ENCODE peak calls at places on chromosomes 4 and X, in six cellular contexts. J is glutamatergic neuron, R is HTR-8/SVneo, Z is left ventricle myocardium superior, F is ovary, I is NCI-H2081 treated with DMSO at 0.1 percent for 48 hours. V is an unnamed sample.

GRCh38 chr4:126216611-126217010 is 901.9 kb downstream of the FAT4 start:
- DNase-seq in J (no peak), R (no peak), Z (no peak), F (no peak), I (no peak), V (no peak)

GRCh38 chr4:84441758-84442377 is 57.2 kb downstream of the NKX6-1 start:
- DNase-seq in J (no peak), R (no peak), Z (no peak), F (no peak), I (no peak), V (no peak)

GRCh38 chr4:37966044-37966443 is 5.8 kb downstream of the PTTG2 start:
- DNase-seq in J (no peak), R (no peak), Z (no peak), F (no peak), I (no peak), V (no peak)

GRCh38 chr4:4217123-4217522 is 9.6 kb downstream of the OTOP1 start:
- DNase-seq in J (no peak), R (no peak), Z (no peak), F (no peak), I (no peak), V (no peak)

GRCh38 chr4:26069218-26069617 is 155.2 kb downstream of the SMIM20 start:
- DNase-seq in J (no peak), R (no peak), Z (no peak), F (no peak), I (no peak), V (no peak)

GRCh38 chr4:162154862-162155540 is 8.8 kb downstream of the FSTL5 start:
- DNase-seq in J (no peak), R (no peak), Z (no peak), F (no peak), I (no peak), V (no peak)

GRCh38 chr4:189507060-189507459 is 433.6 kb upstream of the FRG1 start:
- DNase-seq in J (no peak), R (no peak), Z (no peak), F (no peak), I (no peak), V (no peak)

GRCh38 chr4:98326168-98326567 is 65.0 kb downstream of the RAP1GDS1 start:
- DNase-seq in J (no peak), R (no peak), Z (no peak), F (no peak), I (no peak), V (no peak)

GRCh38 chr4:71396382-71396781 is 57.6 kb downstream of the SLC4A4 start:
- DNase-seq in J (no peak), R (no peak), Z (no peak), F (no peak), I (no peak), V (no peak)

GRCh38 chrX:108584617-108585211 is 145.1 kb downstream of the COL4A5 start:
- DNase-seq in J (no peak), R (no peak), Z (no peak), F (no peak), I (peak), V (no peak)

GRCh38 chr4:7782783-7783182 is 156.9 kb downstream of the AFAP1 start:
- DNase-seq in J (no peak), R (no peak), Z (no peak), F (no peak), I (no peak), V (no peak)

GRCh38 chr4:98627883-98628282 is 30.5 kb downstream of the TSPAN5 start:
- DNase-seq in J (no peak), R (no peak), Z (no peak), F (no peak), I (no peak), V (no peak)

GRCh38 chr4:76518241-76518640 is 83.2 kb downstream of the SHROOM3 start:
- DNase-seq in J (no peak), R (no peak), Z (no peak), F (no peak), I (no peak), V (no peak)